ENCODE peak calls at places on chromosomes 3 and 15, in six cellular contexts. One of them, this sample, is unnamed.

GRCh38 chr3:78101363-78101762 is 1061.5 kb downstream of the ROBO2 start:
- DNase-seq in HEK293T: no peak
- DNase-seq in CD4-positive, alpha-beta T cell: no peak
- DNase-seq in kidney epithelial cell: peak; percentile 74
- DNase-seq in myocyte: no peak
- DNase-seq in LoVo: no peak
- DNase-seq in this sample: no peak

GRCh38 chr3:44584646-44585501 is at the start of gene ZNF660:
- DNase-seq in HEK293T: no peak
- DNase-seq in myocyte: peak; percentile 90
- DNase-seq in kidney epithelial cell: peak; percentile 21
- DNase-seq in CD4-positive, alpha-beta T cell: no peak
- DNase-seq in LoVo: no peak
- DNase-seq in this sample: peak; percentile 57

GRCh38 chr3:128368626-128369025 is 98.1 kb downstream of the DNAJB8 start:
- DNase-seq in CD4-positive, alpha-beta T cell: no peak
- DNase-seq in kidney epithelial cell: no peak
- DNase-seq in myocyte: no peak
- DNase-seq in LoVo: no peak
- DNase-seq in HEK293T: no peak
- DNase-seq in this sample: no peak

GRCh38 chr3:123258811-123259420 is 57.2 kb downstream of the SEC22A start:
- DNase-seq in CD4-positive, alpha-beta T cell: no peak
- DNase-seq in myocyte: peak; percentile 60
- DNase-seq in kidney epithelial cell: no peak
- DNase-seq in HEK293T: peak; percentile 39
- DNase-seq in LoVo: peak; percentile 32
- DNase-seq in this sample: peak; percentile 43

GRCh38 chr3:27479816-27480543 is 4.2 kb downstream of the SLC4A7 start:
- DNase-seq in LoVo: no peak
- DNase-seq in myocyte: no peak
- DNase-seq in kidney epithelial cell: no peak
- DNase-seq in CD4-positive, alpha-beta T cell: no peak
- DNase-seq in HEK293T: no peak
- DNase-seq in this sample: no peak

GRCh38 chr15:85730001-85730820 is 64.5 kb downstream of the KLHL25 start:
- DNase-seq in myocyte: peak; percentile 72
- DNase-seq in LoVo: peak; percentile 51
- DNase-seq in HEK293T: peak; percentile 72
- DNase-seq in CD4-positive, alpha-beta T cell: no peak
- DNase-seq in kidney epithelial cell: no peak
- DNase-seq in this sample: peak; percentile 53

GRCh38 chr15:101322016-101322695 is 27.1 kb upstream of the SNRPA1 start:
- DNase-seq in myocyte: no peak
- DNase-seq in HEK293T: no peak
- DNase-seq in kidney epithelial cell: no peak
- DNase-seq in CD4-positive, alpha-beta T cell: no peak
- DNase-seq in LoVo: no peak
- DNase-seq in this sample: no peak

GRCh38 chr3:61094608-61095007 is 156.6 kb downstream of the FHIT start:
- DNase-seq in HEK293T: no peak
- DNase-seq in CD4-positive, alpha-beta T cell: no peak
- DNase-seq in kidney epithelial cell: no peak
- DNase-seq in LoVo: no peak
- DNase-seq in myocyte: no peak
- DNase-seq in this sample: no peak

GRCh38 chr15:29018983-29019875 is 133.5 kb downstream of the APBA2 start:
- DNase-seq in LoVo: no peak
- DNase-seq in HEK293T: no peak
- DNase-seq in CD4-positive, alpha-beta T cell: no peak
- DNase-seq in kidney epithelial cell: no peak
- DNase-seq in myocyte: no peak
- DNase-seq in this sample: no peak

This sample was measured in HepG2.